ENCODE peak calls at places on chromosome 12, in seven cellular contexts. G, I, Y, Z, U, H and P are unnamed samples. For H3K9me3, the result is how much of the 10 kb centered on the place peaks cover.

GRCh38 chr12:30979371-30980259 is 53.1 kb downstream of the TSPAN11 start:
- ATAC-seq in G (no peak), I (no peak), Y (no peak), Z (no peak), U (no peak), H (no peak), P (no peak)

GRCh38 chr12:52464921-52465320 is 8.7 kb downstream of the KRT6C start:
- ATAC-seq in G (no peak), I (no peak), Y (no peak), Z (no peak), U (no peak), H (no peak), P (no peak)

GRCh38 chr12:43969882-43970281 is 134.0 kb downstream of the TMEM117 start:
- ATAC-seq in G (no peak), I (no peak), Y (no peak), Z (peak), U (no peak), H (no peak), P (no peak)

GRCh38 chr12:106123551-106123991 is 15.2 kb downstream of the NUAK1 start:
- ATAC-seq in G (no peak), I (no peak), Y (no peak), Z (peak), U (peak), H (peak), P (peak)

GRCh38 chr12:24909667-24910066 is 39.2 kb downstream of the BCAT1 start:
- ATAC-seq in G (peak), I (peak), Y (no peak), Z (no peak), U (peak), H (no peak), P (peak)

GRCh38 chr12:86735851-86736250 is 479.7 kb upstream of the MGAT4C start:
- ATAC-seq in G (no peak), I (peak), Y (no peak), Z (no peak), U (no peak), H (no peak), P (no peak)

GRCh38 chr12:108053512-108053911 is 75.6 kb upstream of the WSCD2 start:
- ATAC-seq in G (no peak), I (peak), Y (no peak), Z (no peak), U (no peak), H (no peak), P (no peak)

GRCh38 chr12:4308334-4308960 is 12.6 kb upstream of the TIGAR start:
- ATAC-seq in G (no peak), I (no peak), Y (peak), Z (peak), U (no peak), H (no peak), P (no peak)

GRCh38 chr12:67705394-67706370 is 57.1 kb downstream of the DYRK2 start:
- ATAC-seq in G (no peak), I (no peak), Y (no peak), Z (no peak), U (peak), H (no peak), P (no peak)

GRCh38 chr12:68621092-68622081 is 10.7 kb downstream of the RAP1B start:
- ATAC-seq in G (peak), I (peak), Y (no peak), Z (no peak), U (no peak), H (peak), P (no peak)

GRCh38 chr12:122185494-122186082 is 2.7 kb downstream of the LRRC43 start:
- ATAC-seq in G (no peak), I (no peak), Y (peak), Z (no peak), U (no peak), H (no peak), P (no peak)

GRCh38 chr12:118271770-118272417 is 100.8 kb downstream of the TAOK3 start:
- ATAC-seq in G (no peak), I (no peak), Y (no peak), Z (peak), U (peak), H (no peak), P (no peak)

GRCh38 chr12:19971396-19971802 is 396.9 kb upstream of the PDE3A start:
- ATAC-seq in G (no peak), I (no peak), Y (peak), Z (peak), U (no peak), H (no peak), P (no peak)

GRCh38 chr12:132211811-132212210 is 67.6 kb downstream of the NOC4L start:
- ATAC-seq in G (no peak), I (no peak), Y (no peak), Z (no peak), U (no peak), H (no peak), P (no peak)

GRCh38 chr12:88188180-88188579 is 46.1 kb downstream of the TMTC3 start:
- ATAC-seq in G (no peak), I (no peak), Y (no peak), Z (no peak), U (no peak), H (no peak), P (no peak)

DNA sequence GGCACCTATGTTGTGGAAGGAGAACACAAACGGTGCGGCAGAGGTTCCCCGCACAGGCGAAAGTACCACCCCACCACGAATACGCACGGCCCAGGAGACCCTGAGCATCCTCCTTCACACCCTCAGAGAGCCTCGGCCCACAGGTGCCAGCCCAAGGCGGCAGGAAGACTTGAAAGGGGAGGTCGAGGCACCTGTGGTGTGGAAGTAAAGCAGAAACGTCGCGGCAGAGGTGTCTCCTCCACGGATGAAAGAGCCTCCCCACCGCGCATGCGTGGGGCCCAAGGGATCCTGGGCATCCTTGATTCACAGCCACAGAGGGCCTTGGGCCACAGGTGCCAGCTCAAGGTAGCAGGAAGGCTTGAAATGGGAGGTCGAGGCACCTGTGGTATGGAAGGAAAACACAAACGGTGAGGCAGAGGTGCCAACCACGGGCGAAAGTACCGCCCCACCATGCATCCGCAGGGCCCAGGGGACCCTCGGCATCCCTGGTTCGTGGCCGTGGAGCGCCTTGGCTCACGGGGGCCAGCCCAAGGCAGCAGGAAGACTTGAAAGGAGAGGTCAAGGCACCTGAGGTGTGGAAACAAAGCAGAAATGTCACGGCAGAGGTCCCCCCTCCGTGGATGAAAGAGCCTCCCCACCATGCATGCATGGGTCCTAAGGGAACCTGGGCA is 380.1 kb downstream of the ALG10 start:
- ATAC-seq in G (no peak), I (no peak), Y (no peak), Z (no peak), U (no peak), H (peak), P (no peak)
- H3K9me3 ChIP-seq in G (under half), I (under half), Y (half or more), Z (under half), U (under half), H (under half), P (half or more)

GRCh38 chr12:54415223-54415929 is 3.7 kb downstream of the ITGA5 start:
- ATAC-seq in G (no peak), I (no peak), Y (peak), Z (no peak), U (no peak), H (no peak), P (no peak)
- TF ChIP-seq POLR2AphosphoS5 in G (no peak), I (no peak), Y (no peak), Z (no peak), U (no peak), H (no peak), P (no peak)

DNA sequence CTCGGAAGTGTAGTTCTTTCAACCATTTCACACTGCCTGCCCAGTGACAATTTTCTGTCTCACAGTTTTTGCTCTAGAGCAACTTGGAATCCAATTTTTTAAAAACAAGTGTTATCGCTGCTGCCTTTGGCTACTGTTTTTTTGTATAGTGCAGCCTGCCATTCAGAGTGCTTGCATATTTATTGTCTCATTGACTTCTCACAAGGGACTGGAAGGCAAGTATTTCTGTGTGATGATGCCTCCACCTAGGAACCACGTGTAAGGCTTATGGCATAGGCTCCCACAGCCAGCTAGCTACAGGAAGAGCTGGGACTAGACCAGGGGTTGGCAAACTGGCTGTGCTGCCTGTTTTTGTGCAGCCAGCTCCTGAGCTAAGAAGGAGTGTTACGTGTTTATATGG is 903 bp downstream of the PARPBP start:
- ATAC-seq in G (peak), I (peak), Y (peak), Z (no peak), U (no peak), H (no peak), P (no peak)
- H3K27ac ChIP-seq in G (peak), I (peak), Y (peak), Z (peak), U (no peak), H (peak), P (no peak)

DNA sequence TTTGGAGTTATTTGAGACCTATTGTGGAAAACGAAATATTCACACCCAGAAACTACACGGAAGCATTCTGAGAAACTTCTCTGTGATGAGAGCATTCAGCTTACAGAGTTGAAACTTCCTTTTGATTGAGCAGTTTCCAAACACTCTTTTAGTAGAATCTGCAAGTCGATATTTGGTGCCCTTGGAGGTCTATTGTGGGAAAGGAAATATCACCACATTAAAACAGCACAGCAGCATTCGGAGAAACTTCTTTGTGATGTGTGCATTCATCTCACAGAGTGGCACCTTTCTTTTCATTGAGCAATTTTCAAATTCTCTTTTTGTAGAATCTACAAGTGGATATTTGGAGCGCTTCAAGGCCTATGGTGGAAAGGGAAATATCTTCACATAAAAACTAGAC is 595.7 kb upstream of the ALG10B start:
- ATAC-seq in G (no peak), I (no peak), Y (no peak), Z (no peak), U (no peak), H (no peak), P (no peak)
- H3K9me3 ChIP-seq in G (under half), I (under half), Y (half or more), Z (under half), U (under half), H (under half), P (under half)